ENCODE peak calls at places on chromosomes 4 and X, in seven cellular contexts. One of them, this sample, is unnamed.

GRCh38 chr4:52868138-52868537 is 6.0 kb downstream of the RASL11B start:
- DNase-seq in COR-L47: no peak
- DNase-seq in astrocyte: no peak
- DNase-seq in nephron progenitor cell: peak
- DNase-seq in activated gamma-delta T cell treated with anti-CD3 and anti-CD28 coated beads, Interleukin-2, amount 50 U/mL, for 16 hours: no peak
- DNase-seq in GM10248: no peak
- DNase-seq in NCI-H1092: peak
- DNase-seq in this sample: no peak

GRCh38 chr4:119550857-119551532 is 77.6 kb downstream of the PDE5A start:
- DNase-seq in COR-L47: no peak
- DNase-seq in astrocyte: peak
- DNase-seq in nephron progenitor cell: peak
- DNase-seq in activated gamma-delta T cell treated with anti-CD3 and anti-CD28 coated beads, Interleukin-2, amount 50 U/mL, for 16 hours: no peak
- DNase-seq in GM10248: no peak
- DNase-seq in NCI-H1092: no peak
- DNase-seq in this sample: no peak

GRCh38 chrX:130091976-130092522 is 18.2 kb downstream of the ELF4 start:
- DNase-seq in COR-L47: no peak
- DNase-seq in astrocyte: no peak
- DNase-seq in nephron progenitor cell: no peak
- DNase-seq in activated gamma-delta T cell treated with anti-CD3 and anti-CD28 coated beads, Interleukin-2, amount 50 U/mL, for 16 hours: peak
- DNase-seq in GM10248: peak
- DNase-seq in NCI-H1092: no peak
- DNase-seq in this sample: no peak

GRCh38 chr4:53914313-53915016 is 149.9 kb downstream of the CHIC2 start:
- DNase-seq in COR-L47: no peak
- DNase-seq in astrocyte: peak
- DNase-seq in nephron progenitor cell: no peak
- DNase-seq in activated gamma-delta T cell treated with anti-CD3 and anti-CD28 coated beads, Interleukin-2, amount 50 U/mL, for 16 hours: no peak
- DNase-seq in GM10248: no peak
- DNase-seq in NCI-H1092: no peak
- DNase-seq in this sample: no peak

GRCh38 chrX:147403075-147403474 is 508.6 kb upstream of the FMR1 start:
- DNase-seq in COR-L47: no peak
- DNase-seq in astrocyte: no peak
- DNase-seq in nephron progenitor cell: no peak
- DNase-seq in activated gamma-delta T cell treated with anti-CD3 and anti-CD28 coated beads, Interleukin-2, amount 50 U/mL, for 16 hours: no peak
- DNase-seq in GM10248: no peak
- DNase-seq in NCI-H1092: no peak
- DNase-seq in this sample: no peak

GRCh38 chrX:110448459-110448858 is 89.8 kb downstream of the RTL9 start:
- DNase-seq in COR-L47: no peak
- DNase-seq in astrocyte: no peak
- DNase-seq in nephron progenitor cell: peak
- DNase-seq in activated gamma-delta T cell treated with anti-CD3 and anti-CD28 coated beads, Interleukin-2, amount 50 U/mL, for 16 hours: no peak
- DNase-seq in GM10248: no peak
- DNase-seq in NCI-H1092: no peak
- DNase-seq in this sample: no peak

GRCh38 chr4:95742872-95743271 is 97.0 kb upstream of the PDHA2 start:
- DNase-seq in COR-L47: no peak
- DNase-seq in astrocyte: peak
- DNase-seq in nephron progenitor cell: no peak
- DNase-seq in activated gamma-delta T cell treated with anti-CD3 and anti-CD28 coated beads, Interleukin-2, amount 50 U/mL, for 16 hours: no peak
- DNase-seq in GM10248: no peak
- DNase-seq in NCI-H1092: no peak
- DNase-seq in this sample: no peak

GRCh38 chr4:7160951-7161440 is 31.3 kb upstream of the SORCS2 start:
- DNase-seq in COR-L47: no peak
- DNase-seq in astrocyte: no peak
- DNase-seq in nephron progenitor cell: no peak
- DNase-seq in activated gamma-delta T cell treated with anti-CD3 and anti-CD28 coated beads, Interleukin-2, amount 50 U/mL, for 16 hours: no peak
- DNase-seq in GM10248: no peak
- DNase-seq in NCI-H1092: no peak
- DNase-seq in this sample: no peak

GRCh38 chr4:110735691-110736090 is 112.8 kb upstream of the PITX2 start:
- DNase-seq in COR-L47: no peak
- DNase-seq in astrocyte: no peak
- DNase-seq in nephron progenitor cell: no peak
- DNase-seq in activated gamma-delta T cell treated with anti-CD3 and anti-CD28 coated beads, Interleukin-2, amount 50 U/mL, for 16 hours: no peak
- DNase-seq in GM10248: no peak
- DNase-seq in NCI-H1092: no peak
- DNase-seq in this sample: no peak

GRCh38 chr4:22048326-22048725 is 99.8 kb upstream of the KCNIP4 start:
- DNase-seq in COR-L47: no peak
- DNase-seq in astrocyte: no peak
- DNase-seq in nephron progenitor cell: no peak
- DNase-seq in activated gamma-delta T cell treated with anti-CD3 and anti-CD28 coated beads, Interleukin-2, amount 50 U/mL, for 16 hours: no peak
- DNase-seq in GM10248: no peak
- DNase-seq in NCI-H1092: no peak
- DNase-seq in this sample: no peak

GRCh38 chr4:25702848-25703247 is 47.2 kb downstream of the SLC34A2 start:
- DNase-seq in COR-L47: no peak
- DNase-seq in astrocyte: peak
- DNase-seq in nephron progenitor cell: no peak
- DNase-seq in activated gamma-delta T cell treated with anti-CD3 and anti-CD28 coated beads, Interleukin-2, amount 50 U/mL, for 16 hours: no peak
- DNase-seq in GM10248: no peak
- DNase-seq in NCI-H1092: peak
- DNase-seq in this sample: no peak

GRCh38 chr4:149980941-149981340 is 97.3 kb upstream of the DCLK2 start:
- DNase-seq in COR-L47: peak
- DNase-seq in astrocyte: peak
- DNase-seq in nephron progenitor cell: peak
- DNase-seq in activated gamma-delta T cell treated with anti-CD3 and anti-CD28 coated beads, Interleukin-2, amount 50 U/mL, for 16 hours: peak
- DNase-seq in GM10248: peak
- DNase-seq in NCI-H1092: no peak
- DNase-seq in this sample: peak

GRCh38 chrX:121160987-121161386 is 113.6 kb downstream of the GLUD2 start:
- DNase-seq in COR-L47: no peak
- DNase-seq in astrocyte: peak
- DNase-seq in nephron progenitor cell: no peak
- DNase-seq in activated gamma-delta T cell treated with anti-CD3 and anti-CD28 coated beads, Interleukin-2, amount 50 U/mL, for 16 hours: no peak
- DNase-seq in GM10248: peak
- DNase-seq in NCI-H1092: no peak
- DNase-seq in this sample: no peak

GRCh38 chrX:26100421-26100920 is 37.7 kb upstream of the MAGEB18 start:
- DNase-seq in COR-L47: no peak
- DNase-seq in astrocyte: no peak
- DNase-seq in nephron progenitor cell: no peak
- DNase-seq in activated gamma-delta T cell treated with anti-CD3 and anti-CD28 coated beads, Interleukin-2, amount 50 U/mL, for 16 hours: no peak
- DNase-seq in GM10248: no peak
- DNase-seq in NCI-H1092: no peak
- DNase-seq in this sample: no peak

GRCh38 chr4:139672215-139672614 is 6.6 kb downstream of the MGST2 start:
- DNase-seq in COR-L47: no peak
- DNase-seq in astrocyte: no peak
- DNase-seq in nephron progenitor cell: no peak
- DNase-seq in activated gamma-delta T cell treated with anti-CD3 and anti-CD28 coated beads, Interleukin-2, amount 50 U/mL, for 16 hours: no peak
- DNase-seq in GM10248: no peak
- DNase-seq in NCI-H1092: no peak
- DNase-seq in this sample: no peak

GRCh38 chr4:2292679-2293108 is 30.8 kb upstream of the MXD4 start:
- DNase-seq in COR-L47: no peak
- DNase-seq in astrocyte: peak
- DNase-seq in nephron progenitor cell: no peak
- DNase-seq in activated gamma-delta T cell treated with anti-CD3 and anti-CD28 coated beads, Interleukin-2, amount 50 U/mL, for 16 hours: no peak
- DNase-seq in GM10248: no peak
- DNase-seq in NCI-H1092: no peak
- DNase-seq in this sample: no peak

GRCh38 chrX:68238568-68238967 is 194.7 kb downstream of the OPHN1 start:
- DNase-seq in COR-L47: no peak
- DNase-seq in astrocyte: no peak
- DNase-seq in nephron progenitor cell: no peak
- DNase-seq in activated gamma-delta T cell treated with anti-CD3 and anti-CD28 coated beads, Interleukin-2, amount 50 U/mL, for 16 hours: no peak
- DNase-seq in GM10248: no peak
- DNase-seq in NCI-H1092: no peak
- DNase-seq in this sample: no peak

GRCh38 chr4:172256820-172257219 is 443.6 kb downstream of the GALNTL6 start:
- DNase-seq in COR-L47: no peak
- DNase-seq in astrocyte: no peak
- DNase-seq in nephron progenitor cell: no peak
- DNase-seq in activated gamma-delta T cell treated with anti-CD3 and anti-CD28 coated beads, Interleukin-2, amount 50 U/mL, for 16 hours: no peak
- DNase-seq in GM10248: no peak
- DNase-seq in NCI-H1092: no peak
- DNase-seq in this sample: no peak

GRCh38 chr4:76105652-76106051 is 31.1 kb downstream of the ART3 start:
- DNase-seq in COR-L47: no peak
- DNase-seq in astrocyte: no peak
- DNase-seq in nephron progenitor cell: no peak
- DNase-seq in activated gamma-delta T cell treated with anti-CD3 and anti-CD28 coated beads, Interleukin-2, amount 50 U/mL, for 16 hours: no peak
- DNase-seq in GM10248: no peak
- DNase-seq in NCI-H1092: no peak
- DNase-seq in this sample: no peak

GRCh38 chr4:158139086-158139485 is 33.7 kb downstream of the GASK1B start:
- DNase-seq in COR-L47: no peak
- DNase-seq in astrocyte: peak
- DNase-seq in nephron progenitor cell: no peak
- DNase-seq in activated gamma-delta T cell treated with anti-CD3 and anti-CD28 coated beads, Interleukin-2, amount 50 U/mL, for 16 hours: no peak
- DNase-seq in GM10248: no peak
- DNase-seq in NCI-H1092: no peak
- DNase-seq in this sample: no peak

GRCh38 chr4:6647169-6647568 is 6.7 kb downstream of the MRFAP1 start:
- DNase-seq in COR-L47: no peak
- DNase-seq in astrocyte: no peak
- DNase-seq in nephron progenitor cell: no peak
- DNase-seq in activated gamma-delta T cell treated with anti-CD3 and anti-CD28 coated beads, Interleukin-2, amount 50 U/mL, for 16 hours: no peak
- DNase-seq in GM10248: no peak
- DNase-seq in NCI-H1092: no peak
- DNase-seq in this sample: no peak

GRCh38 chrX:39152106-39152649 is 350.9 kb downstream of the MID1IP1 start:
- DNase-seq in COR-L47: peak
- DNase-seq in astrocyte: no peak
- DNase-seq in nephron progenitor cell: peak
- DNase-seq in activated gamma-delta T cell treated with anti-CD3 and anti-CD28 coated beads, Interleukin-2, amount 50 U/mL, for 16 hours: no peak
- DNase-seq in GM10248: peak
- DNase-seq in NCI-H1092: peak
- DNase-seq in this sample: no peak

GRCh38 chr4:75232546-75232945 is 281.7 kb downstream of the RCHY1 start:
- DNase-seq in COR-L47: no peak
- DNase-seq in astrocyte: no peak
- DNase-seq in nephron progenitor cell: no peak
- DNase-seq in activated gamma-delta T cell treated with anti-CD3 and anti-CD28 coated beads, Interleukin-2, amount 50 U/mL, for 16 hours: no peak
- DNase-seq in GM10248: no peak
- DNase-seq in NCI-H1092: no peak
- DNase-seq in this sample: no peak

GRCh38 chr4:176967586-176967985 is 174.9 kb upstream of the VEGFC start:
- DNase-seq in COR-L47: no peak
- DNase-seq in astrocyte: no peak
- DNase-seq in nephron progenitor cell: no peak
- DNase-seq in activated gamma-delta T cell treated with anti-CD3 and anti-CD28 coated beads, Interleukin-2, amount 50 U/mL, for 16 hours: no peak
- DNase-seq in GM10248: no peak
- DNase-seq in NCI-H1092: no peak
- DNase-seq in this sample: no peak

GRCh38 chr4:101853028-101853427 is 62.5 kb downstream of the BANK1 start:
- DNase-seq in COR-L47: no peak
- DNase-seq in astrocyte: no peak
- DNase-seq in nephron progenitor cell: no peak
- DNase-seq in activated gamma-delta T cell treated with anti-CD3 and anti-CD28 coated beads, Interleukin-2, amount 50 U/mL, for 16 hours: no peak
- DNase-seq in GM10248: no peak
- DNase-seq in NCI-H1092: no peak
- DNase-seq in this sample: no peak

GRCh38 chr4:11503166-11503565 is 74.5 kb upstream of the HS3ST1 start:
- DNase-seq in COR-L47: no peak
- DNase-seq in astrocyte: no peak
- DNase-seq in nephron progenitor cell: no peak
- DNase-seq in activated gamma-delta T cell treated with anti-CD3 and anti-CD28 coated beads, Interleukin-2, amount 50 U/mL, for 16 hours: no peak
- DNase-seq in GM10248: no peak
- DNase-seq in NCI-H1092: no peak
- DNase-seq in this sample: no peak

GRCh38 chrX:28586891-28587635 is at the start of gene IL1RAPL1:
- DNase-seq in COR-L47: peak
- DNase-seq in astrocyte: peak
- DNase-seq in nephron progenitor cell: peak
- DNase-seq in activated gamma-delta T cell treated with anti-CD3 and anti-CD28 coated beads, Interleukin-2, amount 50 U/mL, for 16 hours: no peak
- DNase-seq in GM10248: no peak
- DNase-seq in NCI-H1092: no peak
- DNase-seq in this sample: no peak

GRCh38 chr4:87053802-87054767 is 119.3 kb downstream of the AFF1 start:
- DNase-seq in COR-L47: no peak
- DNase-seq in astrocyte: no peak
- DNase-seq in nephron progenitor cell: no peak
- DNase-seq in activated gamma-delta T cell treated with anti-CD3 and anti-CD28 coated beads, Interleukin-2, amount 50 U/mL, for 16 hours: no peak
- DNase-seq in GM10248: no peak
- DNase-seq in NCI-H1092: no peak
- DNase-seq in this sample: no peak

GRCh38 chr4:110609044-110609750 is 13.7 kb downstream of the PITX2 start:
- DNase-seq in COR-L47: no peak
- DNase-seq in astrocyte: no peak
- DNase-seq in nephron progenitor cell: peak
- DNase-seq in activated gamma-delta T cell treated with anti-CD3 and anti-CD28 coated beads, Interleukin-2, amount 50 U/mL, for 16 hours: no peak
- DNase-seq in GM10248: no peak
- DNase-seq in NCI-H1092: no peak
- DNase-seq in this sample: no peak

GRCh38 chr4:53854991-53855885 is 209.2 kb downstream of the CHIC2 start:
- DNase-seq in COR-L47: no peak
- DNase-seq in astrocyte: peak
- DNase-seq in nephron progenitor cell: no peak
- DNase-seq in activated gamma-delta T cell treated with anti-CD3 and anti-CD28 coated beads, Interleukin-2, amount 50 U/mL, for 16 hours: no peak
- DNase-seq in GM10248: no peak
- DNase-seq in NCI-H1092: no peak
- DNase-seq in this sample: no peak

GRCh38 chrX:2371026-2371778 is 129.6 kb downstream of the DHRSX start:
- DNase-seq in COR-L47: no peak
- DNase-seq in astrocyte: peak
- DNase-seq in nephron progenitor cell: no peak
- DNase-seq in activated gamma-delta T cell treated with anti-CD3 and anti-CD28 coated beads, Interleukin-2, amount 50 U/mL, for 16 hours: no peak
- DNase-seq in GM10248: no peak
- DNase-seq in NCI-H1092: no peak
- DNase-seq in this sample: no peak

GRCh38 chr4:65589331-65589730 is 81.0 kb downstream of the EPHA5 start:
- DNase-seq in COR-L47: no peak
- DNase-seq in astrocyte: no peak
- DNase-seq in nephron progenitor cell: no peak
- DNase-seq in activated gamma-delta T cell treated with anti-CD3 and anti-CD28 coated beads, Interleukin-2, amount 50 U/mL, for 16 hours: no peak
- DNase-seq in GM10248: no peak
- DNase-seq in NCI-H1092: no peak
- DNase-seq in this sample: no peak

This sample was measured in GOT3.